ENCODE peak calls at places on chromosomes 7 and 10, in six cellular contexts. V, N, O, W, J and U are unnamed samples.

GRCh38 chr7:27303021-27303420 is 60.4 kb downstream of the EVX1 start:
- DNase-seq in V (no peak), N (no peak), O (peak; percentile 35), W (no peak), J (no peak), U (no peak)

GRCh38 chr7:3639253-3639652 is 338.2 kb downstream of the SDK1 start:
- DNase-seq in V (no peak), N (no peak), O (no peak), W (no peak), J (no peak), U (no peak)

GRCh38 chr7:77824636-77825035 is 26.1 kb downstream of the PHTF2 start:
- DNase-seq in V (no peak), N (no peak), O (no peak), W (no peak), J (no peak), U (no peak)

GRCh38 chr7:92835140-92835850 is 1.1 kb downstream of the CDK6 start:
- DNase-seq in V (peak; percentile 79), N (peak; percentile 78), O (peak; percentile 45), W (peak; percentile 23), J (peak; percentile 52), U (peak; percentile 68)

GRCh38 chr10:100319736-100320135 is 10.3 kb downstream of the PKD2L1 start:
- DNase-seq in V (no peak), N (no peak), O (no peak), W (no peak), J (no peak), U (no peak)

GRCh38 chr10:117710181-117710798 is 167.7 kb downstream of the EMX2 start:
- DNase-seq in V (no peak), N (no peak), O (peak; percentile 37), W (no peak), J (no peak), U (no peak)

GRCh38 chr10:688287-688620 is 1.2 kb downstream of the DIP2C start:
- DNase-seq in V (no peak), N (peak; percentile 26), O (no peak), W (no peak), J (no peak), U (no peak)

GRCh38 chr10:132240156-132240555 is 53.4 kb downstream of the DPYSL4 start:
- DNase-seq in V (no peak), N (no peak), O (no peak), W (no peak), J (no peak), U (no peak)

GRCh38 chr7:148588891-148589215 is 1.7 kb upstream of the C7orf33 start:
- DNase-seq in V (no peak), N (no peak), O (no peak), W (no peak), J (no peak), U (no peak)

GRCh38 chr10:125521721-125522680 is 161.0 kb downstream of the TEX36 start:
- DNase-seq in V (peak; percentile 44), N (no peak), O (peak; percentile 62), W (no peak), J (no peak), U (no peak)

GRCh38 chr10:124559372-124560132 is 97.9 kb downstream of the LHPP start:
- DNase-seq in V (no peak), N (no peak), O (no peak), W (no peak), J (no peak), U (no peak)

GRCh38 chr7:36289833-36290661 is 99.6 kb upstream of the ANLN start:
- DNase-seq in V (no peak), N (peak; percentile 34), O (no peak), W (no peak), J (peak; percentile 75), U (no peak)

GRCh38 chr10:17241611-17242333 is 13.7 kb downstream of the VIM start:
- DNase-seq in V (no peak), N (no peak), O (no peak), W (no peak), J (no peak), U (no peak)

GRCh38 chr7:56092789-56093531 is at the start of gene PHKG1:
- DNase-seq in V (no peak), N (peak; percentile 95), O (peak; percentile 79), W (no peak), J (no peak), U (peak; percentile 73)

GRCh38 chr10:92573091-92573797 is 649 bp downstream of the IDE start:
- DNase-seq in V (peak; percentile 47), N (peak; percentile 53), O (peak; percentile 41), W (no peak), J (peak; percentile 44), U (peak; percentile 35)

GRCh38 chr10:97210576-97210975 is 24.8 kb upstream of the SLIT1 start:
- DNase-seq in V (peak; percentile 79), N (peak; percentile 55), O (peak; percentile 87), W (peak; percentile 41), J (no peak), U (peak; percentile 56)

GRCh38 chr7:3805151-3805550 is 504.1 kb downstream of the SDK1 start:
- DNase-seq in V (no peak), N (no peak), O (no peak), W (no peak), J (no peak), U (peak; percentile 6)